ENCODE peak calls at places on chromosomes 1 and 21, in five cellular contexts. One of them, this sample, is unnamed.
A peak's percentile ranks its signal among the peaks of the same experiment; 100 is the strongest.

GRCh38 chr1:178057863-178058576 is 35.9 kb upstream of the RASAL2 start:
- DNase-seq in HCT116: no peak
- DNase-seq in H1: no peak
- DNase-seq in GM12878: no peak
- DNase-seq in HepG2: no peak
- DNase-seq in this sample: no peak

GRCh38 chr21:26587621-26588260 is 14.7 kb upstream of the CYYR1 start:
- DNase-seq in H1: no peak
- DNase-seq in GM12878: no peak
- DNase-seq in HCT116: no peak
- DNase-seq in HepG2: no peak
- DNase-seq in this sample: no peak

GRCh38 chr1:23619299-23620188 is 60.2 kb upstream of the ID3 start:
- DNase-seq in H1: peak; percentile 72
- DNase-seq in HCT116: no peak
- DNase-seq in HepG2: no peak
- DNase-seq in GM12878: no peak
- DNase-seq in this sample: peak; percentile 24

GRCh38 chr1:27455166-27455811 is 34.7 kb downstream of the WASF2 start:
- DNase-seq in HCT116: no peak
- DNase-seq in H1: no peak
- DNase-seq in GM12878: no peak
- DNase-seq in HepG2: no peak
- DNase-seq in this sample: no peak

GRCh38 chr1:16168622-16169021 is 12.8 kb upstream of the EPHA2 start:
- DNase-seq in H1: no peak
- DNase-seq in GM12878: no peak
- DNase-seq in HCT116: no peak
- DNase-seq in HepG2: no peak
- DNase-seq in this sample: no peak

GRCh38 chr21:36881223-36881622 is 85.2 kb downstream of the HLCS start:
- DNase-seq in HepG2: no peak
- DNase-seq in HCT116: no peak
- DNase-seq in GM12878: no peak
- DNase-seq in H1: no peak
- DNase-seq in this sample: no peak

GRCh38 chr1:8782001-8782620 is 35.3 kb downstream of the RERE start:
- DNase-seq in H1: peak; percentile 23
- DNase-seq in HCT116: no peak
- DNase-seq in GM12878: no peak
- DNase-seq in HepG2: peak; percentile 34
- DNase-seq in this sample: no peak

GRCh38 chr1:10696977-10697376 is 99.5 kb downstream of the CASZ1 start:
- DNase-seq in HCT116: no peak
- DNase-seq in GM12878: no peak
- DNase-seq in HepG2: no peak
- DNase-seq in H1: no peak
- DNase-seq in this sample: no peak

GRCh38 chr1:66370462-66370907 is 163.5 kb upstream of the SGIP1 start:
- DNase-seq in HepG2: no peak
- DNase-seq in H1: no peak
- DNase-seq in GM12878: no peak
- DNase-seq in HCT116: no peak
- DNase-seq in this sample: no peak

GRCh38 chr1:109024651-109025050 is 17.3 kb downstream of the WDR47 start:
- DNase-seq in GM12878: no peak
- DNase-seq in HepG2: no peak
- DNase-seq in HCT116: no peak
- DNase-seq in H1: no peak
- DNase-seq in this sample: no peak

GRCh38 chr1:9129391-9130041 is 614 bp upstream of the GPR157 start:
- DNase-seq in HCT116: peak; percentile 69
- DNase-seq in HepG2: peak; percentile 78
- DNase-seq in H1: peak; percentile 98
- DNase-seq in GM12878: peak; percentile 65
- DNase-seq in this sample: peak; percentile 74

GRCh38 chr1:93638307-93638847 is 43.3 kb downstream of the BCAR3 start:
- DNase-seq in H1: no peak
- DNase-seq in HepG2: no peak
- DNase-seq in GM12878: no peak
- DNase-seq in HCT116: no peak
- DNase-seq in this sample: peak; percentile 93

GRCh38 chr21:32411366-32412161 is 942 bp upstream of the EVA1C start:
- DNase-seq in H1: peak; percentile 73
- DNase-seq in GM12878: no peak
- DNase-seq in HCT116: no peak
- DNase-seq in HepG2: no peak
- DNase-seq in this sample: peak; percentile 67

GRCh38 chr1:59747469-59748014 is 67.2 kb upstream of the HOOK1 start:
- DNase-seq in HepG2: no peak
- DNase-seq in GM12878: no peak
- DNase-seq in HCT116: no peak
- DNase-seq in H1: no peak
- DNase-seq in this sample: no peak

GRCh38 chr1:59739111-59739510 is 75.6 kb upstream of the HOOK1 start:
- DNase-seq in HepG2: no peak
- DNase-seq in H1: no peak
- DNase-seq in HCT116: no peak
- DNase-seq in GM12878: no peak
- DNase-seq in this sample: no peak

GRCh38 chr1:59742526-59742925 is 72.2 kb upstream of the HOOK1 start:
- DNase-seq in HCT116: no peak
- DNase-seq in GM12878: no peak
- DNase-seq in H1: no peak
- DNase-seq in HepG2: no peak
- DNase-seq in this sample: no peak

GRCh38 chr1:59748123-59748522 is 66.6 kb upstream of the HOOK1 start:
- DNase-seq in H1: no peak
- DNase-seq in GM12878: no peak
- DNase-seq in HCT116: no peak
- DNase-seq in HepG2: no peak
- DNase-seq in this sample: no peak

DNA sequence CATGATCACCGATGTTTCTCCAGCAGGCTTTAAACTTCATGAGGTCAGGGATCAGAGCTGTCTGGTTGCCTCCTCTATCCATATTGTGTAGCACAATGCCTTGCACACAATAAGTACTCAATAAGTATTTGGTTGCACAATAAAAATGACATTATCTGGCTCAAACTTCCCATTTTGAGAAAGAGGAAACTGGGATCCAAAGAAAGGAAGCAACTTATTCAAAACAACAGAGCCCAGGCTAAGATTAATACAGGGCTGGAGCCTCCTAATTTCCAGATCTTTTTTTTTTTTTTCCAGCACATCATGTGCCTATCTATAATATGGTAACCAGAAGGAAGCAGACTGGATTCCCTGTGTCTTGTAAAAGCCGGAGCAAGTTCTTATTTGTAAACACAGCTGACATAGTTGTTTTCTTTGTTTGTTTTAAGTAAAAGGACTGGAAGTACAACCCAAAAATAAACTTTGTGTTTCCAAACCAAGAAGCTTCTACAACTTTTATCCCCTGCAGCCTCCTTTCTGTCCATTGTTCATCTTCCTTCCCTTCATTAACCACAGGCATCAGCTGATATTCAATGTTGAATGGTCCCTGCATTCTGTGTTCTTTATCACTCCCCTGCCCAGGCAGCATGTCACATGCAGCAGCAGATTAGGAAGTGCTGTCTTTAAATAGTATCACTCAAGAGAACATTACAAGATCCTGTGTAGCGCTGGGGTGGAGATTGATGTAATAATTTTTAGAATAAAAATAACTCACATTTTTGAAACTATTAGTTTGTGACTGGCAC is 71.2 kb upstream of the HOOK1 start:
- DNase-seq in GM12878: no peak
- DNase-seq in H1: no peak
- DNase-seq in HepG2: no peak
- DNase-seq in HCT116: no peak
- DNase-seq in this sample: no peak
- TF ChIP-seq JUND in GM12878: no peak
- TF ChIP-seq JUND in H1: no peak
- TF ChIP-seq JUND in HepG2: no peak
- TF ChIP-seq JUND in HCT116: no peak
- TF ChIP-seq JUND in this sample: no peak

GRCh38 chr1:202834771-202835547 is 24.2 kb downstream of the PCAT6 start:
- DNase-seq in H1: no peak
- DNase-seq in GM12878: no peak
- DNase-seq in HepG2: no peak
- DNase-seq in HCT116: no peak
- DNase-seq in this sample: no peak

GRCh38 chr1:202831906-202832305 is 21.2 kb downstream of the PCAT6 start:
- DNase-seq in H1: no peak
- DNase-seq in GM12878: no peak
- DNase-seq in HepG2: no peak
- DNase-seq in HCT116: no peak
- DNase-seq in this sample: no peak

GRCh38 chr1:202835548-202836072 is 24.9 kb downstream of the PCAT6 start:
- DNase-seq in H1: no peak
- DNase-seq in HCT116: no peak
- DNase-seq in GM12878: no peak
- DNase-seq in HepG2: no peak
- DNase-seq in this sample: no peak

GRCh38 chr1:202837746-202838145 is 27.0 kb downstream of the PCAT6 start:
- DNase-seq in GM12878: no peak
- DNase-seq in H1: no peak
- DNase-seq in HCT116: no peak
- DNase-seq in HepG2: no peak
- DNase-seq in this sample: no peak

DNA sequence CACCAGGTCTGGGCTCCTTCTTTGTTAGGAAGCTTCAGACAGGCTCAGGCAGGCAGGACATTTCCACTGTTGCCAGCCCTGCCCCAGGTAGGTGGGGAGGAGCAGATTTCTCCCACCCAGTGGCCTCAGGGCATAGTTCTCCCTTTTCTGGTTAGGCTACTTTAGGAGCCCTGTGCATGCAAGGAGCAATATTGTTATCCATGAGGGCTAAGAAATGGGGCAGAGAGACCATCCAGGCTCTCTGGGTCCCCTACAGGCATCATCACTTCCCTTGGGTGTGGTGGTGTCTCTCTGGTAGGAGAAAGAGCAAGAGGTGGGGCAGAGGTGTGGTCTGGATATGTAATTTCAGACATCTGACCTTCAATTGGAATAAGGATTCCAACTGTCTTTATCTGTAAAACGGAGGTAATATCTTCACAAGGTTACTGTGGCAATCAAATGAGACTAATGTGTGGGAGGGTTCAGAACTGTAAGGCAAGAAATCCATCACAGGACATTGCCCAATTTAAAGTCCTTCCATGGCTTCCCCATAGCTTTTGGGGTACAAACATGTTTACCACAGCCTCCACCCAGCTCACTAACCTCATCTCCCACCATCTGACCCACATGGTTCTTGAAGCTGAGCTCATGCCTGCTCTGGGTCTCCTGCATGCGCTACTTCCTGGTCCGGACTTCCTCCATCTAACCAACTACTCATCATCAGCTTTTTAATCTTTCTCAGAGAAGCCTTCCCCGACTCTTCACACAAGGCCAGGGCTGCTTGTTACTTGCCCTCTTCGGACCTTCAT is 26.1 kb downstream of the PCAT6 start:
- DNase-seq in H1: no peak
- DNase-seq in GM12878: no peak
- DNase-seq in HepG2: no peak
- DNase-seq in HCT116: no peak
- DNase-seq in this sample: peak; percentile 49
- TF ChIP-seq JUND in H1: no peak
- TF ChIP-seq JUND in GM12878: no peak
- TF ChIP-seq JUND in HepG2: no peak
- TF ChIP-seq JUND in HCT116: no peak
- TF ChIP-seq JUND in this sample: no peak

GRCh38 chr1:2643414-2644077 is 10.7 kb upstream of the MMEL1 start:
- DNase-seq in HCT116: no peak
- DNase-seq in GM12878: no peak
- DNase-seq in HepG2: no peak
- DNase-seq in H1: no peak
- DNase-seq in this sample: no peak

GRCh38 chr1:2645143-2645542 is 12.3 kb upstream of the MMEL1 start:
- DNase-seq in H1: no peak
- DNase-seq in HepG2: no peak
- DNase-seq in GM12878: no peak
- DNase-seq in HCT116: no peak
- DNase-seq in this sample: no peak

GRCh38 chr1:2645776-2646175 is 13.0 kb upstream of the MMEL1 start:
- DNase-seq in HCT116: no peak
- DNase-seq in GM12878: no peak
- DNase-seq in HepG2: no peak
- DNase-seq in H1: no peak
- DNase-seq in this sample: no peak

GRCh38 chr1:2644171-2644570 is 11.4 kb upstream of the MMEL1 start:
- DNase-seq in H1: no peak
- DNase-seq in HCT116: no peak
- DNase-seq in GM12878: no peak
- DNase-seq in HepG2: no peak
- DNase-seq in this sample: no peak

DNA sequence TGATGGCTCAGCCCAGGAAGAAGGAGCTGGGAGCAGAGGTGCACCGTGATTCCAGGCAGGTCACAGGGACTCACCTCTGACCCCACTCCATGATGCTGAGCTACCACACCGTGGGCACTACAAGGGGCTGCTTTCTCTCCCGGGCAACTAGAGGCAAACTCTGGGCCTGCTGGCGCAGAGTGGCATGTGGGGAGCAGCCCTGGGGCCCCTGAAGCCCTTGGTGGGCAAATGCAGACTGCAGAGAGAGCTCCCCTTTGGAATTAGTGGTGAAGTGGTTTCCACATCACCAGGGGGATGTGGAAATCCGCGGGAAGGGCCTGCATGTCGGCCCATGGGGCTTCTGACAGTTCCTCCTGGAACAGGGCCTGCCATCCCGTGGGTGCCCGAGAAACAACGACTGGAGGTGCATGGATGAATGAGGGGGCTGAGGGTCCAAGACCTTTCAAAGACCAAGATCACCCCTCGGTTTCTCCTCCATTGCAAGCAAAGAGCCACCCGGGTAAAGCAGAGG is 11.8 kb upstream of the MMEL1 start:
- DNase-seq in HCT116: no peak
- DNase-seq in H1: no peak
- DNase-seq in GM12878: no peak
- DNase-seq in HepG2: no peak
- DNase-seq in this sample: no peak
- TF ChIP-seq JUND in HCT116: no peak
- TF ChIP-seq JUND in H1: no peak
- TF ChIP-seq JUND in GM12878: no peak
- TF ChIP-seq JUND in HepG2: no peak
- TF ChIP-seq JUND in this sample: no peak

GRCh38 chr1:170385750-170386149 is 146.2 kb upstream of the GORAB start:
- DNase-seq in H1: no peak
- DNase-seq in HepG2: no peak
- DNase-seq in GM12878: no peak
- DNase-seq in HCT116: no peak
- DNase-seq in this sample: no peak

DNA sequence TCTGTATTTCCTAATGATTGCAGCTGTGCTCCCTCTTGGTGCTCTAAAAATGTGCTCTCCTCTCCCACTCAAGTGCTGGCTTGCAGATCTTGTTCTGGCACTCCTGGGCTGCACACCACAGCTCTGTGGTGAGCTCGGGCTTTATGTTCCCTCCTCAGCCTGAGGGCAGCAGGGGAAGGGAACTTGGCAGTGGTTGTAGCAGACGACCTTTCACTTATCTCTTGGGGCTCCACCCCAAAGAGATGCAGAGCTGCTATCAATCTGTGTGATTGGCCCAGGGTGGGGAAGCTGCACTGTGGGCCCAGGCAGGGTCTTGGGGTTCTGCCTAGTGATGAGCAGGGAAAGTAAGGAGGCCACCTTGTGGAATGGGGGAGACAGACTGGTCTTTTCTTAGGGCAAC is 143.5 kb upstream of the GORAB start:
- DNase-seq in HCT116: no peak
- DNase-seq in HepG2: no peak
- DNase-seq in GM12878: no peak
- DNase-seq in H1: no peak
- DNase-seq in this sample: no peak
- TF ChIP-seq JUND in HCT116: no peak
- TF ChIP-seq JUND in HepG2: no peak
- TF ChIP-seq JUND in GM12878: no peak
- TF ChIP-seq JUND in H1: no peak
- TF ChIP-seq JUND in this sample: no peak